ENCODE peak calls at places on chromosomes 11 and 22, in four cellular contexts. One of them, this sample, is unnamed.

GRCh38 chr22:44847892-44848291 is 95.5 kb downstream of the ARHGAP8 start:
- DNase-seq in neural progenitor cell: no peak
- DNase-seq in HCT116: no peak
- DNase-seq in IMR-90: no peak
- DNase-seq in this sample: no peak

GRCh38 chr11:37352485-37352884 is 754.4 kb upstream of the RAG2 start:
- DNase-seq in HCT116: no peak
- DNase-seq in IMR-90: no peak
- DNase-seq in neural progenitor cell: peak; percentile 3
- DNase-seq in this sample: no peak

GRCh38 chr11:33040862-33041453 is 1.6 kb downstream of the TCP11L1 start:
- DNase-seq in IMR-90: no peak
- DNase-seq in neural progenitor cell: peak; percentile 32
- DNase-seq in HCT116: no peak
- DNase-seq in this sample: no peak

GRCh38 chr11:100932474-100933100 is 197.0 kb downstream of the PGR start:
- DNase-seq in IMR-90: peak; percentile 55
- DNase-seq in HCT116: peak; percentile 26
- DNase-seq in neural progenitor cell: peak; percentile 24
- DNase-seq in this sample: peak; percentile 26

GRCh38 chr11:1303196-1303821 is 6.1 kb downstream of the TOLLIP start:
- DNase-seq in HCT116: no peak
- DNase-seq in neural progenitor cell: peak; percentile 57
- DNase-seq in IMR-90: no peak
- DNase-seq in this sample: peak; percentile 34

GRCh38 chr11:94938399-94939055 is 34.8 kb downstream of the CWC15 start:
- DNase-seq in HCT116: no peak
- DNase-seq in neural progenitor cell: no peak
- DNase-seq in IMR-90: peak; percentile 92
- DNase-seq in this sample: no peak

GRCh38 chr11:131365601-131366000 is 4.8 kb upstream of the NTM start:
- DNase-seq in neural progenitor cell: no peak
- DNase-seq in HCT116: no peak
- DNase-seq in IMR-90: no peak
- DNase-seq in this sample: no peak

GRCh38 chr11:43547411-43547718 is 133.2 kb upstream of the HSD17B12 start:
- DNase-seq in IMR-90: no peak
- DNase-seq in neural progenitor cell: peak; percentile 30
- DNase-seq in HCT116: no peak
- DNase-seq in this sample: no peak

GRCh38 chr11:118838905-118839553 is 44.7 kb upstream of the CXCR5 start:
- DNase-seq in HCT116: no peak
- DNase-seq in neural progenitor cell: no peak
- DNase-seq in IMR-90: no peak
- DNase-seq in this sample: no peak

GRCh38 chr11:11075515-11076171 is 217.8 kb upstream of the ZBED5 start:
- DNase-seq in HCT116: no peak
- DNase-seq in neural progenitor cell: no peak
- DNase-seq in IMR-90: no peak
- DNase-seq in this sample: no peak

GRCh38 chr11:112073941-112074811 is at the start of the genes NKAPD1 and PIH1D2:
- DNase-seq in HCT116: peak; percentile 83
- DNase-seq in neural progenitor cell: peak; percentile 89
- DNase-seq in IMR-90: peak; percentile 88
- DNase-seq in this sample: peak; percentile 86
- TF ChIP-seq CTCF in HCT116: no peak
- TF ChIP-seq CTCF in neural progenitor cell: no peak
- TF ChIP-seq CTCF in IMR-90: no peak
- TF ChIP-seq CTCF in this sample: peak; percentile 9

DNA sequence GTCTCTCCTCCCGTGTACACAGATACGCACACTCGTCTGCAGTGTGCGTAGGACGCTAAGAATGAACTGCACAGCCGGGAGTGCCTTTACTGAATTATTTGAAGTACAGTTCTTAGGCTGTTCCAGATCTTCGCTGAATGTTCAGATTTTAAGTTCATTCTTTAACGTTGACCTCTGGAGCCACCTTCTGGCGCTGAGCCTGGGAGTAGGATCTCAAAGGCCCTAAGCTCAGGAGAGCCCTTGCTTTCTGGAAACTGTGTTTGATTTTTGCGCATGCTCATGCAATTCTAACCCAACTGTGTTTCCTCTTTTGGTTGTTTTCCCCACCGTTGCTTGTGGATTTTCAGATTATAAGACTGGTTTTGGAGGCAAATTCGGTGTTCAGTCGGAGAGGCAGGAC is 22.8 kb downstream of the CTTN start:
- DNase-seq in IMR-90: no peak
- DNase-seq in HCT116: no peak
- DNase-seq in neural progenitor cell: no peak
- DNase-seq in this sample: no peak
- H4K20me1 ChIP-seq in IMR-90: peaks cover 83% of the 10 kb centered on the region
- H4K20me1 ChIP-seq in HCT116: no peaks in the 10 kb centered on the region
- H4K20me1 ChIP-seq in neural progenitor cell: peaks cover 2% of the 10 kb centered on the region
- H4K20me1 ChIP-seq in this sample: peaks cover 2% of the 10 kb centered on the region

GRCh38 chr22:42084874-42085273 is 5.4 kb downstream of the SMDT1 start:
- DNase-seq in IMR-90: no peak
- DNase-seq in HCT116: no peak
- DNase-seq in neural progenitor cell: no peak
- DNase-seq in this sample: no peak

GRCh38 chr22:42086051-42086450 is 4.5 kb downstream of the NDUFA6 start:
- DNase-seq in neural progenitor cell: no peak
- DNase-seq in HCT116: no peak
- DNase-seq in IMR-90: no peak
- DNase-seq in this sample: no peak

GRCh38 chr22:42091446-42091764 is 833 bp upstream of the NDUFA6 start:
- DNase-seq in IMR-90: no peak
- DNase-seq in neural progenitor cell: no peak
- DNase-seq in HCT116: no peak
- DNase-seq in this sample: no peak

DNA sequence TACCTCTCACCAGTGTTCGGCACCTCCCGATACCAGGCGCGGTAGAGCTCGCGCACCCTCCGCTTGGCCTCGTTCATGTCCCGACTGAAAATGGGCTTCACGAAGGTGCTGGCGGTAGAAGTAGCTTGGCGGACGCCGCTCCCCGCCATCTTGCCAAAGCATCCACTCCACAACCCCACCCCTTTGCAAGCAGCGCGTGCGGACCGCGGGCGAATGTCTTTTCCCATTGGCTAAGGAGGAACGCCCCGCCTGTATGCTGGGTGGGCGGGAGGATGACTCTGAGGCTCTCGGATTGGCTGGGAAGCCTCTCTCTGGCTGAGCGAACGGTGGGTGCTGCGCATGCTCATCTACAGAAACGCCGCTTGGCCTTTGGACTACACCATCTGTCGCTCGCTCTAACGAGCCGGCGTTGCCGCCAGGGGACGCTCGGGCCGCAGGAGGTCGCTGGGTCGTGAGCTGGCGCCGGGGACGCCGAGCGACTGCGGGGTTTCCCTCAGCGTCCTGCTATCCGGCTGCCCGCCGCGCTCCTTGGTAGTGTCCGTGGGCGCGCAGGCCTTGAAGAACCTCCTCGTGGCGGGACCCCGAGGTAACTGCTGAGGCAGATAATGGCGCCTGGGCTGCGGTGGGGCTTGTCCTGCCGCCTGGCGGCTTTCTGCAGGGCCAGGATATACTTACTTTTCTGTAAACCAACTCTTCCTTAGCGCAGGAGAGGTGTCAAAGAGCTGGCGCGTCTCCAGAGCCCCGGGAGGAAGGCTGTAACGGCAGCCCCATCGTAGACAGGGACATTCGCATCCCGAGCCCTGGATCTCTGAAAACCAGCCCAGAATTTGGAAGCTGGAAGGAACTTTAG is at the start of gene NDUFA6:
- DNase-seq in IMR-90: peak; percentile 99
- DNase-seq in neural progenitor cell: peak; percentile 99
- DNase-seq in HCT116: peak; percentile 98
- DNase-seq in this sample: peak; percentile 99
- TF ChIP-seq CTCF in IMR-90: peak; percentile 94
- TF ChIP-seq CTCF in neural progenitor cell: peak; percentile 86
- TF ChIP-seq CTCF in HCT116: peak; percentile 97
- TF ChIP-seq CTCF in this sample: peak; percentile 81

DNA sequence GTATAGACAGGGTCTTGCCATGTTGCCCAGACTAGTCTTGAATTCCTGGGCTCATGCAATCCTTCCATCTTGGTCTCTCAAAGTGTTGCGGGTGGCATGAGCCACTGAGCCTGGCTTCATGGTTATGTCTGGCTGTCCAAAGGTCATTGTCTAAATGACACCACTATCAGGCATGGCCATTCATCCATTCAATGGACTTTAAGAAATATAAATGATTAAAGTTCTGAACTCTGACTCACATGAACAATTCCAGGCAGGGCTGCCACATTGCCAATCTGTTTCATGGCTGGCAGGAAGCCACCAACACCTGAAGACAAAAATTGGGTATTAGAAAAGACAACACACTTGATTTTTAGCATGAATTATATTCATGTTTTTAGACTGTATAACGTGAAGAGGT is 4.1 kb downstream of the RTCB start:
- DNase-seq in neural progenitor cell: no peak
- DNase-seq in HCT116: no peak
- DNase-seq in IMR-90: no peak
- DNase-seq in this sample: no peak
- H4K20me1 ChIP-seq in neural progenitor cell: peaks cover 30% of the 10 kb centered on the region
- H4K20me1 ChIP-seq in HCT116: no peaks in the 10 kb centered on the region
- H4K20me1 ChIP-seq in IMR-90: peaks cover 12% of the 10 kb centered on the region
- H4K20me1 ChIP-seq in this sample: no peaks in the 10 kb centered on the region

This sample was measured in mammary epithelial cell.